ENCODE peak calls at places on chromosomes 3 and 15, in six cellular contexts. F, L, C, U, E and B are unnamed samples.

GRCh38 chr3:127455541-127456450 is 134.7 kb downstream of the TPRA1 start:
- DNase-seq in C (no peak), U (peak), L (peak), F (peak), E (peak), B (peak)

GRCh38 chr3:141530133-141530768 is 43.4 kb downstream of the RASA2 start:
- DNase-seq in U (no peak), C (no peak), F (peak), L (no peak), E (peak), B (peak)

GRCh38 chr15:82963356-82964341 is 11.1 kb upstream of the HOMER2 start:
- DNase-seq in U (no peak), L (no peak), E (no peak), C (no peak), F (no peak), B (peak)

GRCh38 chr15:89673162-89673506 is 6.0 kb downstream of the PLIN1 start:
- DNase-seq in L (peak), C (no peak), U (peak), E (peak), F (peak), B (peak)

GRCh38 chr15:69132935-69133861 is 27.2 kb upstream of the GLCE start:
- DNase-seq in E (no peak), F (peak), L (no peak), U (peak), C (no peak), B (peak)

GRCh38 chr3:108322352-108322751 is 26.0 kb downstream of the HHLA2 start:
- DNase-seq in E (peak), C (no peak), U (no peak), L (no peak), F (no peak), B (peak)

GRCh38 chr3:112352720-112353119 is 19.8 kb downstream of the CD200 start:
- DNase-seq in L (no peak), E (no peak), C (no peak), F (no peak), U (no peak), B (no peak)

GRCh38 chr15:69302929-69303328 is 4.2 kb downstream of the PAQR5 start:
- DNase-seq in C (no peak), E (no peak), F (no peak), L (no peak), U (no peak), B (no peak)

GRCh38 chr3:83063457-83063856 is 1302.0 kb upstream of the GBE1 start:
- DNase-seq in F (no peak), U (no peak), C (no peak), E (no peak), L (no peak), B (no peak)

GRCh38 chr15:78909791-78910228 is 35.0 kb downstream of the CTSH start:
- DNase-seq in U (peak), C (peak), E (peak), L (peak), F (peak), B (peak)

GRCh38 chr3:115239717-115240116 is 92.6 kb upstream of the ZBTB20 start:
- DNase-seq in C (no peak), U (peak), E (peak), L (peak), F (peak), B (no peak)

GRCh38 chr3:61442696-61443095 is 118.7 kb upstream of the PTPRG start:
- DNase-seq in E (no peak), C (no peak), U (no peak), F (no peak), L (no peak), B (no peak)

GRCh38 chr3:14606663-14607339 is 44.8 kb upstream of the CCDC174 start:
- DNase-seq in F (no peak), E (no peak), U (no peak), C (no peak), L (no peak), B (no peak)

GRCh38 chr15:30992073-30992363 is 590 bp upstream of the MTMR10 start:
- DNase-seq in U (peak), L (no peak), E (no peak), C (no peak), F (no peak), B (no peak)

GRCh38 chr15:30990451-30991300 is 752 bp downstream of the MTMR10 start:
- DNase-seq in U (peak), C (no peak), L (no peak), F (no peak), E (peak), B (peak)

GRCh38 chr15:30990036-30990435 is 1.4 kb downstream of the MTMR10 start:
- DNase-seq in C (no peak), F (peak), U (peak), E (peak), L (no peak), B (peak)

GRCh38 chr15:30992465-30992864 is 1.0 kb upstream of the MTMR10 start:
- DNase-seq in L (no peak), F (peak), U (peak), C (no peak), E (no peak), B (peak)

GRCh38 chr15:30991301-30992072 is at the start of gene MTMR10:
- DNase-seq in C (no peak), E (peak), U (peak), F (peak), L (peak), B (peak)
- TF ChIP-seq POLR2A in C (peak), E (peak), U (peak), F (peak), L (peak), B (peak)

DNA sequence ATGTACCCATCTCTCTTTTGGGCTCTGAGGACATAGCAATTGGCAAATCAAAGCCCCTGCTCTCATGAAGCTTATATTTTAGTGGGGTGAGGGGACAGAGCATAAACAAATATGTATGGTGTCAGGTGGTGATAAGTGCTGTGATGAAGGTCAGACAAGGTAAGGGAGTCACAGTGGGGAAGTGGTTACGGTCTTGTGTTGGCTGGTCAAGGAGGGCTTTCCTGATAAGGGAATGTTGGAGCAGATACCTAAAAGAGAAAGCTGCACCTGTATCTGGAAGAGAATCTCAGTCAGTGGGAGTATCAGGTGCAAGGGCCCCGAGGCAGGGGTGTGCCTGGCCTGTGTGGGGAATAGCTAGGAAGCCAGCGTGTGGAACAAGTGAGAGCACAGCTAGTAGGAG is 35.3 kb downstream of the MRAS start:
- DNase-seq in C (no peak), E (no peak), L (no peak), U (no peak), F (no peak), B (no peak)
- TF ChIP-seq MYC in C (no peak), E (no peak), L (no peak), U (no peak), F (no peak), B (no peak)

DNA sequence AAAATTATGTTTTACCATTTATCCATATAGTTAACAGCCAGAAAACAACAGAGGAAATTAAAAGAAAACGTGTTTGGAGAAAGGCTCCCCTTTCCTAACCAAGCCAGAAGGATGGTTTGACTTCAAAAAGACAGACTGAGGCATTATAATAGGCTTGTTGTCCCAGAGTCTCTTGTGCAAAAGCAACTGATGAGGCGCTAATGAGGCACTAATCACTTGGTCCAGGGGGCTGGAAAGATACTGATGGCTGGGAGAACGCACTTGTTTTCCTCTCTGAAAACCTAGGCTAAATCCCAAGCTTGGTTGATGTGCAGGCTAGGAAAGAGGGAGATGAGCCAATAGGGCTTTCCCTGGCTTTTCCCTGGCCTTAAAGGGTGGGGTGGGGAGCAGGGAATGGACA is 389.6 kb downstream of the NTRK3 start:
- DNase-seq in L (no peak), E (no peak), F (no peak), U (no peak), C (no peak), B (no peak)
- TF ChIP-seq CTCF in L (no peak), E (no peak), F (no peak), U (no peak), C (no peak), B (no peak)

DNA sequence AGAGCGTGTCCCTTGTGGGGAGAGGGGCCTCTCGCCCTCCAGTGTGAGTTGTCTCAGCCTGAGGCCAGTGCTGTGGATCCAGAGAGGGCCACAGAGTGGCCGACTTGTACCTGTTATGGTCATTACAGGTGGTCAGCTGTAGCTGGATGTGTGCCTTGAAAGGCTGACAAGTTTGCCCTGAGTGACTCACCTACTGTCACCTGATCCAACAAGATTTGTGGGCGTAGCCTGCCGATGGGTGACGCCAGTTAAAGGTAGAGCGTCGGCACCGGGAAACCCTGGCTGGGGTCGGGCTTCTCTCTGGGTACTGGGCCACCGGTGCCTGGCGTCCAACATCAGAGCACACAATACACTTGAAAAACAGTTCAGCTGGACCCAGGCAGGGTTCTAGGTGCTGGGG is 2.8 kb upstream of the ISG20 start:
- DNase-seq in E (no peak), L (no peak), F (peak), U (no peak), C (no peak), B (no peak)
- TF ChIP-seq POLR2A in E (no peak), L (no peak), F (no peak), U (no peak), C (peak), B (no peak)

GRCh38 chr3:139759470-139759869 is 81.7 kb upstream of the NMNAT3 start:
- DNase-seq in E (no peak), C (no peak), F (no peak), L (no peak), U (no peak), B (no peak)

GRCh38 chr3:139770577-139770976 is 92.8 kb upstream of the NMNAT3 start:
- DNase-seq in F (no peak), C (no peak), U (no peak), L (no peak), E (no peak), B (no peak)

GRCh38 chr3:139764069-139764905 is 86.5 kb upstream of the NMNAT3 start:
- DNase-seq in F (no peak), E (no peak), C (no peak), U (no peak), L (no peak), B (no peak)

GRCh38 chr3:139762307-139762706 is 84.5 kb upstream of the NMNAT3 start:
- DNase-seq in L (no peak), U (no peak), C (no peak), F (no peak), E (no peak), B (no peak)

DNA sequence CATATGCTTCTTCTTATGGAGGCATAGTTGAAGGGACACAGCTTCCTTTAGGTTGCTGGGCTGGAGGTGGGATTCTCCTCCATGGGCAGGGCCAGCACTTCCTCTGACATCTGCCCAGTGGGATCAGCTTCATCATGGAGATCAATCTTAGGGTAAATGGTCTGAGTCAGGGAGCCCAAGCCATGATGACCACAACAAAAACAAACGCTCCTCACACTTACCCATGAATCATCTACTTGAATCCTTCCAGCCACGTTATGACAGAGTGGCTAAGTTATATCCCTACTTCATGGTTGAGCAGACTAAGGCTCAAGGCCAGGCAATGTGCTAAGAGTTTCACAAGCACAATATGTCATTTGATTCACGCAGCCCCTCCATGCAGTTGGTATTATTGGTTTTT is 87.2 kb upstream of the NMNAT3 start:
- DNase-seq in E (no peak), L (no peak), U (no peak), C (no peak), F (no peak), B (no peak)
- TF ChIP-seq MYC in E (no peak), L (no peak), U (no peak), C (no peak), F (no peak), B (no peak)

GRCh38 chr15:101276501-101277037 is 716 bp downstream of the SELENOS start:
- DNase-seq in U (no peak), F (peak), L (peak), E (peak), C (no peak), B (peak)
- TF ChIP-seq CTCF in U (peak), F (peak), L (peak), E (peak), C (peak), B (peak)

GRCh38 chr3:50314816-50315215 is 7.7 kb downstream of the HYAL2 start:
- DNase-seq in U (no peak), C (no peak), F (no peak), L (no peak), E (no peak), B (no peak)

GRCh38 chr3:50318615-50319014 is 3.9 kb downstream of the HYAL2 start:
- DNase-seq in C (no peak), U (no peak), E (no peak), L (no peak), F (no peak), B (no peak)

GRCh38 chr3:50317303-50317702 is 5.2 kb downstream of the HYAL2 start:
- DNase-seq in L (no peak), E (no peak), F (no peak), C (no peak), U (no peak), B (no peak)

GRCh38 chr3:50318163-50318562 is 4.4 kb downstream of the HYAL2 start:
- DNase-seq in F (no peak), L (no peak), E (no peak), U (no peak), C (no peak), B (no peak)

DNA sequence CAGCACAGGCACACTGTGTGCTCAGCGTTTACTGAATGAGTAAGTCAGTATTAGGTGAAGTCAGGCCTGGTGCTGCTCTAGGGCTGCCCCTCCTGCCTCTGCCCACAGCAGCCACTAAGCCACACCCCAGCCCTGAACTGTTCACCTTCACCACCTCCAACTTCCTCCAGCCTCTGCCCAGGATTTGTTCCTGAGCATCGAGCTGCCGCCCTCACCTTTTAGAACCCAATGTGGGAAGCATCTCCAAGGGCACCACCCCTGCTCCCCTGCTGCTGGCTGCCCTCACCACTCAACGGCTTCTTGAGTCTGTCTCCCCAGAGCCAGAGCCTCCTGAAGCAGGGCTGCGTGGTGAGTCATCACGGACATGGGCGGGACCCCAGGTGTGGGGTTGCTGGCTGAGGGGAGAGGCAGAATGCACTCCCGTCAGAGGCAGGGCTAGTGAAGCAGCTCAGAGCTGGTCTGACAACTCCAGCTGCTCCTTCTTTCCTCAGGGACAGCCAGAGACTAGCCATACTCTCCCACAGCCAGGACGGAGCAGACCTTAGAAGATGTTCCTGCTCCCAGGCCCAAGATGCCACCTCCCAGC is 5.8 kb downstream of the HYAL2 start:
- DNase-seq in L (peak), E (peak), U (no peak), F (peak), C (no peak), B (peak)
- TF ChIP-seq POLR2A in L (no peak), E (no peak), U (no peak), F (no peak), C (no peak), B (no peak)

GRCh38 chr3:9703736-9704342 is at the start of gene CPNE9:
- DNase-seq in L (no peak), U (no peak), C (no peak), F (no peak), E (no peak), B (no peak)

GRCh38 chr3:9701711-9702110 is 1.9 kb upstream of the CPNE9 start:
- DNase-seq in C (no peak), L (no peak), U (no peak), F (no peak), E (no peak), B (no peak)

GRCh38 chr3:9703240-9703639 is 393 bp upstream of the CPNE9 start:
- DNase-seq in L (no peak), C (no peak), E (no peak), F (no peak), U (no peak), B (no peak)

GRCh38 chr3:9701006-9701405 is 2.6 kb upstream of the CPNE9 start:
- DNase-seq in U (no peak), F (no peak), C (no peak), E (no peak), L (no peak), B (no peak)

GRCh38 chr3:9704343-9705322 is 1.0 kb downstream of the CPNE9 start:
- DNase-seq in L (peak), C (no peak), U (peak), F (peak), E (peak), B (no peak)
- TF ChIP-seq MYC in L (no peak), C (no peak), U (no peak), F (no peak), E (no peak), B (no peak)

GRCh38 chr3:194574639-194575483 is 58.4 kb downstream of the TMEM44 start:
- DNase-seq in E (no peak), U (no peak), L (peak), C (no peak), F (no peak), B (no peak)
- TF ChIP-seq CTCF in E (no peak), U (no peak), L (no peak), C (peak), F (no peak), B (no peak)

GRCh38 chr3:195105841-195106417 is 165.0 kb downstream of the XXYLT1 start:
- DNase-seq in E (peak), C (no peak), L (no peak), U (no peak), F (no peak), B (no peak)
- TF ChIP-seq POLR2A in E (no peak), C (no peak), L (no peak), U (no peak), F (no peak), B (no peak)